ENCODE peak calls at places on chromosomes 7 and 10, in ten cellular contexts. K, P, I, W, D, C, Q, S, Z and V are unnamed samples.

GRCh38 chr7:18772567-18772965 is 277.0 kb downstream of the HDAC9 start:
- DNase-seq in K (no peak), P (no peak), I (no peak), W (no peak), D (no peak), C (no peak), Q (no peak), S (no peak), Z (no peak), V (no peak)

GRCh38 chr7:38451840-38452239 is 178.4 kb upstream of the TARP start:
- DNase-seq in K (no peak), P (no peak), I (peak; percentile 66), W (peak; percentile 31), D (no peak), C (no peak), Q (peak; percentile 62), S (peak; percentile 18), Z (no peak), V (peak; percentile 33)

GRCh38 chr7:28958235-28958945 is at the start of gene TRIL:
- DNase-seq in K (peak; percentile 6), P (no peak), I (peak; percentile 77), W (no peak), D (peak; percentile 76), C (no peak), Q (peak; percentile 50), S (no peak), Z (peak; percentile 74), V (no peak)

GRCh38 chr7:22814261-22815208 is 8.1 kb downstream of the TOMM7 start:
- DNase-seq in K (no peak), P (no peak), I (peak; percentile 47), W (no peak), D (no peak), C (no peak), Q (peak; percentile 62), S (no peak), Z (no peak), V (no peak)

GRCh38 chr10:7410306-7410799 is 481 bp downstream of the SFMBT2 start:
- DNase-seq in K (peak; percentile 27), P (no peak), I (peak; percentile 22), W (no peak), D (peak; percentile 37), C (peak; percentile 48), Q (peak; percentile 10), S (no peak), Z (no peak), V (no peak)

GRCh38 chr10:77801474-77802238 is 124.9 kb downstream of the DLG5 start:
- DNase-seq in K (peak; percentile 56), P (no peak), I (no peak), W (no peak), D (no peak), C (peak; percentile 2), Q (peak; percentile 52), S (no peak), Z (no peak), V (no peak)

GRCh38 chr10:87931836-87932230 is 68.4 kb downstream of the PTEN start:
- DNase-seq in K (no peak), P (no peak), I (no peak), W (no peak), D (no peak), C (no peak), Q (peak; percentile 60), S (no peak), Z (no peak), V (no peak)

GRCh38 chr7:64875658-64876406 is 27.2 kb upstream of the ZNF273 start:
- DNase-seq in K (no peak), P (no peak), I (no peak), W (no peak), D (no peak), C (no peak), Q (no peak), S (no peak), Z (no peak), V (no peak)

GRCh38 chr7:126394406-126394805 is 858.3 kb downstream of the GRM8 start:
- DNase-seq in K (no peak), P (no peak), I (no peak), W (no peak), D (no peak), C (no peak), Q (no peak), S (no peak), Z (no peak), V (no peak)

GRCh38 chr10:34231441-34232180 is 583.5 kb downstream of the PARD3 start:
- DNase-seq in K (no peak), P (no peak), I (no peak), W (no peak), D (no peak), C (no peak), Q (no peak), S (no peak), Z (no peak), V (no peak)

GRCh38 chr10:58384999-58385783 is at the start of gene TFAM:
- DNase-seq in K (peak; percentile 95), P (peak; percentile 98), I (peak; percentile 89), W (peak; percentile 92), D (peak; percentile 97), C (peak; percentile 94), Q (peak; percentile 85), S (peak; percentile 49), Z (peak; percentile 97), V (no peak)

GRCh38 chr10:132711618-132712051 is 74.3 kb downstream of the NKX6-2 start:
- DNase-seq in K (no peak), P (no peak), I (no peak), W (no peak), D (no peak), C (no peak), Q (no peak), S (no peak), Z (peak; percentile 64), V (no peak)

GRCh38 chr10:73773152-73773879 is 8.5 kb upstream of the CHCHD1 start:
- DNase-seq in K (no peak), P (no peak), I (no peak), W (no peak), D (no peak), C (peak; percentile 28), Q (peak; percentile 13), S (no peak), Z (peak; percentile 69), V (no peak)

GRCh38 chr7:80781561-80781979 is 137.3 kb downstream of the SEMA3C start:
- DNase-seq in K (no peak), P (no peak), I (peak; percentile 87), W (no peak), D (peak; percentile 20), C (no peak), Q (peak; percentile 71), S (no peak), Z (no peak), V (peak; percentile 47)

GRCh38 chr10:80492875-80493413 is 38.8 kb downstream of the TSPAN14 start:
- DNase-seq in K (no peak), P (no peak), I (no peak), W (no peak), D (no peak), C (no peak), Q (peak; percentile 37), S (no peak), Z (peak; percentile 4), V (no peak)

GRCh38 chr7:114853189-114853588 is 68.7 kb upstream of the MDFIC start:
- DNase-seq in K (no peak), P (no peak), I (no peak), W (no peak), D (no peak), C (no peak), Q (no peak), S (no peak), Z (no peak), V (no peak)

GRCh38 chr10:132571565-132572544 is 34.3 kb downstream of the INPP5A start:
- DNase-seq in K (peak; percentile 74), P (no peak), I (peak; percentile 63), W (peak; percentile 59), D (no peak), C (no peak), Q (peak; percentile 87), S (peak; percentile 76), Z (peak; percentile 84), V (peak; percentile 27)

GRCh38 chr7:26856481-26856880 is 7.9 kb downstream of the SKAP2 start:
- DNase-seq in K (no peak), P (no peak), I (peak; percentile 76), W (no peak), D (no peak), C (no peak), Q (peak; percentile 62), S (peak; percentile 74), Z (no peak), V (no peak)

GRCh38 chr7:71034243-71034642 is 97.7 kb upstream of the GALNT17 start:
- DNase-seq in K (no peak), P (no peak), I (no peak), W (no peak), D (no peak), C (no peak), Q (no peak), S (no peak), Z (no peak), V (no peak)

GRCh38 chr10:128077155-128077875 is 48.9 kb downstream of the MKI67 start:
- DNase-seq in K (no peak), P (no peak), I (no peak), W (no peak), D (no peak), C (no peak), Q (no peak), S (no peak), Z (no peak), V (no peak)

GRCh38 chr7:132080967-132081668 is 495.2 kb downstream of the PLXNA4 start:
- DNase-seq in K (no peak), P (no peak), I (peak; percentile 75), W (no peak), D (no peak), C (no peak), Q (peak; percentile 22), S (no peak), Z (peak; percentile 73), V (no peak)

GRCh38 chr7:120272261-120272895 is 597 bp upstream of the KCND2 start:
- DNase-seq in K (peak; percentile 6), P (no peak), I (peak; percentile 75), W (peak; percentile 55), D (peak; percentile 29), C (no peak), Q (peak; percentile 53), S (peak; percentile 55), Z (no peak), V (no peak)

GRCh38 chr10:71725998-71726672 is 6.6 kb upstream of the C10orf105 start:
- DNase-seq in K (peak; percentile 80), P (no peak), I (peak; percentile 23), W (peak; percentile 55), D (no peak), C (peak; percentile 38), Q (peak; percentile 39), S (no peak), Z (no peak), V (no peak)

GRCh38 chr7:12738665-12739064 is 51.2 kb downstream of the ARL4A start:
- DNase-seq in K (no peak), P (no peak), I (no peak), W (no peak), D (no peak), C (no peak), Q (no peak), S (peak; percentile 10), Z (no peak), V (no peak)

GRCh38 chr10:62234284-62234605 is 34.4 kb downstream of the RTKN2 start:
- DNase-seq in K (peak; percentile 79), P (no peak), I (no peak), W (no peak), D (no peak), C (no peak), Q (no peak), S (no peak), Z (no peak), V (no peak)

GRCh38 chr7:39582536-39582935 is 16.3 kb downstream of the YAE1 start:
- DNase-seq in K (no peak), P (no peak), I (no peak), W (no peak), D (no peak), C (no peak), Q (no peak), S (no peak), Z (no peak), V (no peak)

GRCh38 chr7:122212754-122213153 is 68.7 kb upstream of the AASS start:
- DNase-seq in K (no peak), P (no peak), I (no peak), W (no peak), D (no peak), C (no peak), Q (no peak), S (no peak), Z (no peak), V (no peak)

GRCh38 chr10:35355971-35356724 is 19.8 kb downstream of the CCNY start:
- DNase-seq in K (peak; percentile 64), P (no peak), I (no peak), W (no peak), D (no peak), C (no peak), Q (no peak), S (no peak), Z (no peak), V (no peak)